ENCODE peak calls at places on chromosomes 7 and 10, in nine cellular contexts. I is body of pancreas, C is PC-3, O is SK-N-SH, A is right lobe of liver, G is psoas muscle, Q is tibial artery, M is left ventricle myocardium inferior, K is HepG2. H is an unnamed sample. For H3K4me1, the result is how much of the 10 kb centered on the place peaks cover.

GRCh38 chr10:87771871-87772500 is 46.0 kb downstream of the ATAD1 start:
- DNase-seq in I (no peak), C (peak), O (peak), A (no peak), G (no peak), Q (no peak), M (no peak), K (peak), H (no peak)

GRCh38 chr10:116978906-116979305 is 26.1 kb downstream of the SHTN1 start:
- DNase-seq in I (no peak), C (no peak), O (no peak), A (no peak), G (no peak), Q (no peak), M (no peak), K (no peak), H (no peak)

GRCh38 chr7:22429386-22429785 is 70.6 kb downstream of the STEAP1B start:
- DNase-seq in I (no peak), C (peak), O (no peak), A (no peak), G (no peak), Q (no peak), M (no peak), K (no peak), H (no peak)

GRCh38 chr7:122217125-122217524 is 73.1 kb upstream of the AASS start:
- DNase-seq in I (no peak), C (peak), O (no peak), A (no peak), G (no peak), Q (no peak), M (no peak), K (peak), H (no peak)

GRCh38 chr10:118979661-118980060 is 49.9 kb upstream of the NANOS1 start:
- DNase-seq in I (no peak), C (no peak), O (no peak), A (no peak), G (no peak), Q (peak), M (no peak), K (no peak), H (no peak)

GRCh38 chr10:77160679-77161078 is 476.9 kb downstream of the KCNMA1 start:
- DNase-seq in I (no peak), C (peak), O (no peak), A (no peak), G (no peak), Q (no peak), M (no peak), K (no peak), H (no peak)

GRCh38 chr7:149595078-149595477 is 97.5 kb upstream of the ZNF746 start:
- DNase-seq in I (no peak), C (no peak), O (no peak), A (no peak), G (no peak), Q (no peak), M (no peak), K (no peak), H (no peak)

GRCh38 chr10:104088239-104088638 is 2.6 kb upstream of the COL17A1 start:
- DNase-seq in I (no peak), C (no peak), O (no peak), A (no peak), G (no peak), Q (no peak), M (no peak), K (no peak), H (no peak)

GRCh38 chr7:105693576-105693975 is 112.3 kb upstream of the EFCAB10 start:
- DNase-seq in I (no peak), C (no peak), O (no peak), A (no peak), G (no peak), Q (no peak), M (no peak), K (no peak), H (no peak)

GRCh38 chr10:31940839-31941653 is 12.4 kb upstream of the ARHGAP12 start:
- DNase-seq in I (peak), C (peak), O (peak), A (no peak), G (peak), Q (no peak), M (no peak), K (peak), H (no peak)

GRCh38 chr10:119691726-119692125 is 34.1 kb upstream of the INPP5F start:
- DNase-seq in I (no peak), C (no peak), O (no peak), A (no peak), G (no peak), Q (peak), M (no peak), K (no peak), H (no peak)

GRCh38 chr7:155296788-155297516 is 726 bp upstream of the INSIG1 start:
- DNase-seq in I (peak), C (peak), O (no peak), A (peak), G (peak), Q (peak), M (peak), K (no peak), H (peak)

GRCh38 chr10:9268176-9268575 is 1213.7 kb downstream of the GATA3 start:
- DNase-seq in I (no peak), C (no peak), O (no peak), A (no peak), G (no peak), Q (no peak), M (no peak), K (no peak), H (no peak)

GRCh38 chr10:22978287-22978686 is 50.4 kb downstream of the ARMC3 start:
- DNase-seq in I (no peak), C (no peak), O (no peak), A (no peak), G (no peak), Q (no peak), M (no peak), K (no peak), H (no peak)

GRCh38 chr7:43877968-43878864 is 8.9 kb upstream of the MRPS24 start:
- DNase-seq in I (no peak), C (no peak), O (no peak), A (peak), G (peak), Q (no peak), M (no peak), K (no peak), H (no peak)

GRCh38 chr10:68826764-68827591 is at the start of gene STOX1:
- DNase-seq in I (peak), C (peak), O (peak), A (peak), G (peak), Q (peak), M (peak), K (peak), H (peak)

GRCh38 chr10:44042075-44042770 is 342.7 kb downstream of the CXCL12 start:
- DNase-seq in I (no peak), C (no peak), O (no peak), A (no peak), G (no peak), Q (no peak), M (no peak), K (no peak), H (no peak)

GRCh38 chr7:47672267-47672920 is 90.5 kb upstream of the TNS3 start:
- DNase-seq in I (no peak), C (no peak), O (no peak), A (no peak), G (no peak), Q (no peak), M (no peak), K (no peak), H (no peak)

GRCh38 chr10:112763916-112764520 is 186.0 kb upstream of the TCF7L2 start:
- DNase-seq in I (no peak), C (peak), O (no peak), A (no peak), G (no peak), Q (no peak), M (no peak), K (no peak), H (no peak)

GRCh38 chr7:152085116-152085515 is 59.6 kb downstream of the GALNT11 start:
- DNase-seq in I (no peak), C (no peak), O (no peak), A (no peak), G (no peak), Q (no peak), M (no peak), K (no peak), H (no peak)

GRCh38 chr7:21159506-21159905 is 268.4 kb upstream of the SP4 start:
- DNase-seq in I (no peak), C (no peak), O (no peak), A (no peak), G (no peak), Q (no peak), M (no peak), K (no peak), H (no peak)

GRCh38 chr7:103540986-103541385 is 95.0 kb upstream of the SLC26A5 start:
- DNase-seq in I (peak), C (no peak), O (peak), A (peak), G (peak), Q (peak), M (peak), K (no peak), H (no peak)

GRCh38 chr7:1136841-1137516 is 23.0 kb downstream of the ZFAND2A start:
- DNase-seq in I (no peak), C (peak), O (peak), A (no peak), G (no peak), Q (no peak), M (no peak), K (peak), H (no peak)

GRCh38 chr7:122269241-122269640 is 35.3 kb downstream of the FEZF1 start:
- DNase-seq in I (no peak), C (no peak), O (no peak), A (no peak), G (no peak), Q (no peak), M (no peak), K (no peak), H (no peak)

GRCh38 chr7:13641699-13642098 is 347.8 kb downstream of the ETV1 start:
- DNase-seq in I (no peak), C (peak), O (no peak), A (no peak), G (no peak), Q (no peak), M (no peak), K (no peak), H (no peak)

GRCh38 chr10:12712284-12712983 is 289.1 kb downstream of the CCDC3 start:
- DNase-seq in I (no peak), C (no peak), O (no peak), A (no peak), G (no peak), Q (no peak), M (no peak), K (no peak), H (no peak)

GRCh38 chr10:102419561-102420442 is 834 bp upstream of the FBXL15 start:
- DNase-seq in I (peak), C (peak), O (peak), A (no peak), G (peak), Q (no peak), M (peak), K (peak), H (no peak)

GRCh38 chr7:130065500-130066152 is 4.7 kb upstream of the KLHDC10 start:
- DNase-seq in I (no peak), C (no peak), O (no peak), A (peak), G (no peak), Q (no peak), M (no peak), K (peak), H (no peak)

GRCh38 chr7:4612939-4613841 is 68.9 kb upstream of the FOXK1 start:
- DNase-seq in I (no peak), C (no peak), O (peak), A (peak), G (no peak), Q (no peak), M (no peak), K (no peak), H (no peak)

GRCh38 chr10:63206576-63206975 is 73.4 kb downstream of the NRBF2 start:
- DNase-seq in I (no peak), C (no peak), O (no peak), A (no peak), G (no peak), Q (no peak), M (no peak), K (no peak), H (no peak)

GRCh38 chr10:63201118-63201517 is 68.0 kb downstream of the NRBF2 start:
- DNase-seq in I (no peak), C (no peak), O (no peak), A (no peak), G (no peak), Q (no peak), M (no peak), K (no peak), H (no peak)

GRCh38 chr10:63208981-63209380 is 75.9 kb downstream of the NRBF2 start:
- DNase-seq in I (no peak), C (no peak), O (no peak), A (no peak), G (no peak), Q (no peak), M (no peak), K (no peak), H (no peak)

GRCh38 chr10:63206997-63207952 is 74.1 kb downstream of the NRBF2 start:
- DNase-seq in I (no peak), C (no peak), O (peak), A (no peak), G (no peak), Q (no peak), M (no peak), K (no peak), H (no peak)

DNA sequence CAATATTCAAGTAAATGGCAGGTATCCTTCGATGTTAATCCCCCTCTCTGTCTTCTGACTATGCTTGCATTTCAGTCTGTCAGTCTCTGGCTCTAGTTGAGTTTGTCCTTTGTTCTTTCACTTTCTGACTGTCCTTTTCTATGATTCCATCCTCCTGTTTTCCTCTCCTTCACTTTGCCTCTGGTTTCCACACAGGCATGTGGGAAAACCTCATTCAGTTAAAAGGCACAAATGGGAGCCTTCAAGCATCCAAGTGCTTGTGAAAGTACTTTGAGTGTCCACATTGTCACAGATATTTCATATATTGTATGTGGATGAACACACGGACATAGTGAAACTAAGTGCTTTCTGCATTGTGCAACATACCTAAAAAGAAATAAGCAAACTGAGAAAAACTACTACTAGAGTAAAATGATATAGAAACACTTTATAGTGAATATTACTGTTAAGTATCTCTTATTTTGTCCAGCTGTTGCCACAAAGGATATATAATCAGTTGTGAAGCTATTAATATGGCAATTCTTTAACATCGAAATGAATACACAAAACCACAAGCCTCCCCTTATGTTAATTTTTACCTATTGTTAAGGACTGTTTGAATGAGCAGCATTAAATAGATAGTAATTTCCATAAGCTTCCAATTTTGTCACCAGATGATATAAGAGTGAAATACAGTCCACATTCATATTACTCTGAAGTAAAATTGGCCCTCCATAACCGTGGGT is 71.7 kb downstream of the NRBF2 start:
- DNase-seq in I (no peak), C (no peak), O (no peak), A (no peak), G (no peak), Q (no peak), M (no peak), K (no peak), H (no peak)
- H3K4me1 ChIP-seq in I (under half), C (under half), O (under half), A (under half), G (under half), Q (under half), M (half or more), K (under half), H (under half)

GRCh38 chr10:14244147-14244546 is 86.6 kb downstream of the FRMD4A start:
- DNase-seq in I (no peak), C (no peak), O (no peak), A (no peak), G (no peak), Q (no peak), M (no peak), K (no peak), H (no peak)
- TF ChIP-seq CTCF in I (no peak), C (no peak), O (peak), A (no peak), G (no peak), Q (no peak), M (no peak), K (peak), H (no peak)

DNA sequence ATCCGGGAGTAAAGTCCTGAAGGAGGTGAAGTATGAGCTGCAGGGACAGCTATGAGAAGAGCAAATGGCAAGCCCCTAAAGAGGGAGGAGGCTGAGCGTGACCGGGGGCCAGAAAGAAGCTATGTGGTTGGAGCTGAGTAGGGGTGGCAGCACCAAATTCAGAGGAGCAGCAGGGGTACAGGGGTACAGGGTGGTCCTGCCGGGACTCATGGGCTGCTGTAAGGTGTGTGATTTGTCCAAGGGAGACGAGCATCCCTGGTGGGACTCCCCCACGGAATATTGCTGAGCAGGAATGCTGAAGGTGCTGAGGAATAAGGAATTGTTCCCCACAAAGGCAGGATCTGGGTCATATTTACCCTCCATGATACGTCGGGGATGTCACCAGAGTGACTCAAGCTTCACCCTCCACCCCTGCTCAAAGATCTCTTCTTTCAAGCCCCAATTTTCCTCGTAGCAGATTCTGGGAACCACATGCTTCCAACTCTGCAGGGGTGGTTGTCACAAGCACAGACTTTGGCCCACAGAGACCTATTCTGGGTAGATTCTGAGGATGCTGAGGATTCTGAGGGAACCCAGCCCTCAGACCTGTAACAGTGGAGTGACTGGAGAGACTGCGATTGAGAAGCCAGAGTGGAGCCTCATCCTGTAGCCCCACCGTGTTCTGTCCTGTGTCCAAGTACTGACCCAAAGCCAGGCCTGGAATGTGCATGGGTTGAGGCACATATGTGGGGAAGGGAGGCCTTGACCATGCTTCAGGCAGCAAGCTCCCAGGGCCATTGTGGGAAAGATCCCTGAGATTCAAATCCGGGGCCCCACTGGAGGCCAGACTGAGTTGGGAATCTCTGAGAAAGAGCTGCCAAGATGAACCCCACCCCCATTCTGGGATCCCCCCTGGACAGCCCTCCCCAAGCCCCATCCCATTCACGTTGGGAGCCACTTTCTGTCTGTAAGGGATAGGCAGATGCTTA is 4.2 kb downstream of the SFTPD start:
- DNase-seq in I (no peak), C (no peak), O (no peak), A (no peak), G (no peak), Q (no peak), M (no peak), K (no peak), H (no peak)
- H3K4me1 ChIP-seq in I (under half), C (under half), O (under half), A (under half), G (under half), Q (under half), M (under half), K (under half), H (under half)

GRCh38 chr7:141752634-141753033 is 11.3 kb upstream of the TAS2R3 start:
- DNase-seq in I (no peak), C (peak), O (no peak), A (no peak), G (no peak), Q (no peak), M (no peak), K (no peak), H (no peak)
- TF ChIP-seq CTCF in I (no peak), C (peak), O (peak), A (no peak), G (no peak), Q (no peak), M (peak), K (no peak), H (peak)

GRCh38 chr7:39952378-39952777 is 2.3 kb downstream of the CDK13 start:
- DNase-seq in I (no peak), C (peak), O (no peak), A (no peak), G (no peak), Q (no peak), M (no peak), K (no peak), H (no peak)
- H3K4me1 ChIP-seq in I (under half), C (under half), O (under half), A (under half), G (under half), Q (under half), M (half or more), K (under half), H (under half)

DNA sequence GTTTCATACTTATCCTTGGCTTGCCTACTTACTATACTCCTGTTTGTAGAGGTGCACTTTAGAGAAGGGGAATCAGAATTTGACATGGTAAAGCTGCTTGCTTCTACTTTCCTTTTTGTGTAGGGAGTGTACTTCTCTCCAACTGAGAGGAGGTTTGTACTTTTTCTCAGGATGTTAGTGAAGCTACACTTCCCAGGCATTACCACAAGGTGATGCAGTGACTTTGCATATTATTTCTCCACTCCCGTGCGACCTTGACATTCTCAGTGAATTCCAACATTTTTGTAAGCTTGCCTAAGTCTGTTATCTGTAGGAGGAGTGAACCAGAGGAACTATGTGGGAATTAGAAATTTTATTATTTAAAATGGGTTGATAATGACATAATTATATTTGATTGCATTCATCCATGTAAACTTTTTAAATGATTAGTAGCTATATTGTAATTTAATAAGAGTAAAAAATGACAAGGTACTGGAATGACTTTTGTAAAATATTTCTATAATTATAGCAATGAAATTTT is 5.2 kb downstream of the TAX1BP1 start:
- DNase-seq in I (no peak), C (peak), O (peak), A (no peak), G (no peak), Q (no peak), M (no peak), K (peak), H (no peak)
- TF ChIP-seq CTCF in I (peak), C (peak), O (peak), A (peak), G (peak), Q (peak), M (peak), K (peak), H (peak)

DNA sequence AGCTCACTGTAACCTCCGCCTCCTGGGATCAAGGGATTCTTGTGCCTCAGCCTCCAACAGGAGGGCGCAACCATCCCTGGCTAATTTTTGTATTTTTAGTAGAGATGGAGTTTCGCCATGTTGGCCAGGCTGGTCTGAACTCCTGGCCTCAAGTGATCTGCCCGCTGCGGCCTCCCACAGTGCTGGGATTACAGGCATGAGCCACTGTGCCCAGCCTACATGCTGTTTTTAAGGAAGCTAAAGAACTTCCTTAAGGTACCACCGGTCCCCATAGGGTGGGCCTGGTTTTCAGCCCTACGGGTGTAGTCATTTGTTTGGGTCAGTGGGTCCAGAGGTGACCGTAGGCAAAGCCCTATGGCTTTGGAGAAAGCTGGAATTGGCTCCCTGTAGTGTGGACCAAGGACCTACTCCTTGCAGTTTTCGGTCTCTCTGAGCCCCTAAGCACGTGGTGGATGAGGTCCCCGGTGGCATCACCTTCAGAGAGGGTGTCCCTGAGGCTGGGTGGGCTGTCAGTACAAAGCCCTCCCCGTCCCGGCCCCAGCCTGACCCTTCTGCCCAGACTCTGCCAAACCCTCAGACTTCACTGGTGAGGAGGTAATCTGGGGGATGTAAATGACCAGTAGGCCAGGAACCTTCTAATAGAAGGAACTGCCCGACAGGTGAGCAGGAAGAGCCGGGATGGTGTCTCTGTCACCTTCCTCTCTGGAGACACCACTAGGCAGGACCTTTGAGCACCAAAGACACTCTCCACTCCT is 30.5 kb downstream of the ANXA11 start:
- DNase-seq in I (no peak), C (no peak), O (no peak), A (no peak), G (no peak), Q (no peak), M (no peak), K (no peak), H (no peak)
- H3K4me1 ChIP-seq in I (under half), C (under half), O (under half), A (under half), G (half or more), Q (under half), M (half or more), K (under half), H (half or more)

H was measured in lower lobe of right lung.